ENCODE peak calls at places on chromosomes 1 and 21, in ten cellular contexts. Y, R, G, K, S, H, B, T, L and P are unnamed samples.

GRCh38 chr1:87555366-87555765 is 226.7 kb downstream of the LMO4 start:
- DNase-seq in Y (no peak), R (no peak), G (no peak), K (no peak), S (no peak), H (no peak), B (no peak), T (no peak), L (peak; percentile 28), P (no peak)

GRCh38 chr1:30329802-30330557 is 393.4 kb downstream of the MATN1 start:
- DNase-seq in Y (no peak), R (peak; percentile 59), G (no peak), K (no peak), S (no peak), H (no peak), B (no peak), T (no peak), L (no peak), P (no peak)

GRCh38 chr1:16326833-16327404 is 25.4 kb downstream of the FBXO42 start:
- DNase-seq in Y (no peak), R (no peak), G (no peak), K (no peak), S (no peak), H (no peak), B (no peak), T (no peak), L (peak; percentile 35), P (no peak)

GRCh38 chr1:180274221-180274620 is 44.2 kb downstream of the LHX4 start:
- DNase-seq in Y (no peak), R (no peak), G (no peak), K (no peak), S (no peak), H (no peak), B (no peak), T (no peak), L (no peak), P (no peak)

GRCh38 chr1:225766967-225767413 is 10.6 kb upstream of the SRP9 start:
- DNase-seq in Y (peak; percentile 95), R (peak; percentile 83), G (peak; percentile 97), K (peak; percentile 90), S (peak; percentile 91), H (peak; percentile 90), B (peak; percentile 90), T (peak; percentile 59), L (peak; percentile 60), P (peak; percentile 97)

GRCh38 chr1:85406887-85407593 is 57.9 kb downstream of the DDAH1 start:
- DNase-seq in Y (peak; percentile 96), R (no peak), G (peak; percentile 94), K (peak; percentile 81), S (peak; percentile 95), H (peak; percentile 94), B (peak; percentile 96), T (no peak), L (peak; percentile 76), P (peak; percentile 95)

GRCh38 chr1:72366473-72366872 is 84.1 kb upstream of the NEGR1 start:
- DNase-seq in Y (peak; percentile 61), R (peak; percentile 48), G (peak; percentile 72), K (peak; percentile 36), S (peak; percentile 78), H (peak; percentile 32), B (peak; percentile 66), T (no peak), L (peak; percentile 89), P (peak; percentile 81)

GRCh38 chr1:201119206-201119814 is 7.1 kb upstream of the CACNA1S start:
- DNase-seq in Y (peak; percentile 15), R (no peak), G (peak; percentile 39), K (no peak), S (peak; percentile 56), H (peak; percentile 36), B (peak; percentile 68), T (peak; percentile 17), L (peak; percentile 60), P (peak; percentile 48)

GRCh38 chr21:21412096-21412495 is 413.9 kb downstream of the NCAM2 start:
- DNase-seq in Y (no peak), R (no peak), G (no peak), K (no peak), S (no peak), H (no peak), B (no peak), T (no peak), L (no peak), P (no peak)

GRCh38 chr1:217734973-217735372 is 103.8 kb downstream of the SPATA17 start:
- DNase-seq in Y (no peak), R (no peak), G (peak; percentile 32), K (no peak), S (no peak), H (no peak), B (no peak), T (no peak), L (peak; percentile 64), P (no peak)

GRCh38 chr21:44801468-44802395 is at the start of gene UBE2G2:
- DNase-seq in Y (peak; percentile 75), R (peak; percentile 96), G (peak; percentile 62), K (no peak), S (peak; percentile 77), H (peak; percentile 65), B (peak; percentile 75), T (peak; percentile 76), L (peak; percentile 78), P (peak; percentile 76)

GRCh38 chr21:44802396-44803153 is 955 bp upstream of the UBE2G2 start:
- DNase-seq in Y (no peak), R (no peak), G (no peak), K (no peak), S (peak; percentile 13), H (no peak), B (peak; percentile 34), T (no peak), L (peak; percentile 8), P (no peak)

GRCh38 chr21:44800971-44801467 is 601 bp downstream of the UBE2G2 start:
- DNase-seq in Y (peak; percentile 32), R (no peak), G (peak; percentile 39), K (no peak), S (peak; percentile 49), H (peak; percentile 26), B (peak; percentile 46), T (no peak), L (peak; percentile 60), P (peak; percentile 35)

GRCh38 chr21:44797775-44798174 is 3.8 kb downstream of the UBE2G2 start:
- DNase-seq in Y (no peak), R (no peak), G (no peak), K (no peak), S (no peak), H (no peak), B (no peak), T (no peak), L (no peak), P (no peak)

DNA sequence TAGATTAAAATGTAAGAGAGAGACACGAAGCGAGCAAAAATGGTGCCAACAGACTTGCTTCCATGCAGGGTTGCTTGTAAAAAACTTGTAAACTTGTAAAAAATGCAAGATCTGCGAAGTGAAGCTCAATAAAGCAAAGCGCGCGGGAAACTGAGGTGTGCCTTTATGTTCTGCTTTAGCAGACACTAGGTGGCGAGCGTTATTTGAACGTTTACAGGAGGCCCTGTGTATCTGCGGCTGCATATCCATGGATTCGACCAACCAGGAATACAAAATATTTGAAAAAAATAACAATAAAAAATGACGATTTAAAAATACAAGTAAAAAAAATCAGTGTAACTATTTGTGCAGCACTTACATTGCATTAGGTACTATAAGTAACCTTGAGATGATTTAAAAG is 1.5 kb downstream of the UBE2G2 start:
- DNase-seq in Y (peak; percentile 42), R (no peak), G (peak; percentile 69), K (no peak), S (peak; percentile 72), H (peak; percentile 59), B (peak; percentile 73), T (no peak), L (peak; percentile 74), P (peak; percentile 65)
- H3K4me3 ChIP-seq in Y (no peak overlapping the region), R (no peak overlapping the region), G (peak overlapping the region; percentile 75), K (peak overlapping the region; percentile 93), S (peak overlapping the region; percentile 90), H (no peak overlapping the region), B (no peak overlapping the region), T (peak overlapping the region; percentile 96), L (peak overlapping the region; percentile 89), P (peak overlapping the region; percentile 82)

DNA sequence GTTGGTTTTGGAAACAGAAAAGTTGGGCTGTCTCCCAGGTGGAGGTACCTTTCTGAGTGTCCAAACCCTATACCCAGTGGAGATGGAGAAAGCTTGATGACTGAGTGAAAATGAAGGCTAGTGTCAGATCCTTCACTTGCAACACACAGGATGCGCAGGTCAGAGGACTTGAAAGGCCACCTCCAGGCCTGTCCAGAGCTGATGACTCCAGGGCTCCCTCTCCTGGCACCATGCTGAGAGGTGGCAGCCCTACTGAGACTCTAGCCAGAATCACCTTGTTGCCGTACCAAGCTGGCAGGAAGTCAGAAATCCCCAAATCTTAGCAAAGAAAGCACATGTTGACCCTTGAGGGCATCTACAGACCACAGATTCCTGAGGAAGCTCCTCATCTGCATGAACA is 16.4 kb downstream of the KNCN start:
- DNase-seq in Y (no peak), R (no peak), G (peak; percentile 17), K (no peak), S (peak; percentile 34), H (no peak), B (no peak), T (no peak), L (peak; percentile 55), P (no peak)
- TF ChIP-seq CTCF in Y (peak; percentile 43), R (no peak), G (peak; percentile 41), K (peak; percentile 52), S (peak; percentile 59), H (peak; percentile 35), B (peak; percentile 39), T (no peak), L (peak; percentile 64), P (peak; percentile 50)

DNA sequence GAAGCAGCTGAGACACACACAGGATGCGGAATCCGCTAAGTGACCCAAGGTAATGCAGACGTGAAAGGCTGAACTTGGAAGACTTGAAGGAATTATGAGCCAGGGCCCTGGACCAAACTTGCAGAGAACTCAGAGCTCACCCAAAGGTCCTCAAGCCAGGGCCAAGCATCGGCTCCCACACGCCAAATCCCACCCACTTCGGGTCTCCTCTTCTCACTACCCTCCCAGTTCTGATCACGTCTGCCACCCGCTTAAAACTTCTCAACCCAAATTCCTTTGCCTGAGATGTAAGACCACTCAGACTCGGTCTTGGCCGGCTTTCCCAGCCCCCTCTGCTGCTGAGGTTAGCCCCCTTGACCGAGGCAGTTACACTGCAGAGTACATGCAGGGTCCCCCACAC is 130.1 kb downstream of the PSMG1 start:
- DNase-seq in Y (no peak), R (no peak), G (no peak), K (no peak), S (no peak), H (no peak), B (no peak), T (no peak), L (no peak), P (no peak)
- H3K4me3 ChIP-seq in Y (no peak overlapping the region), R (no peak overlapping the region), G (no peak overlapping the region), K (no peak overlapping the region), S (no peak overlapping the region), H (no peak overlapping the region), B (no peak overlapping the region), T (no peak overlapping the region), L (no peak overlapping the region), P (no peak overlapping the region)

DNA sequence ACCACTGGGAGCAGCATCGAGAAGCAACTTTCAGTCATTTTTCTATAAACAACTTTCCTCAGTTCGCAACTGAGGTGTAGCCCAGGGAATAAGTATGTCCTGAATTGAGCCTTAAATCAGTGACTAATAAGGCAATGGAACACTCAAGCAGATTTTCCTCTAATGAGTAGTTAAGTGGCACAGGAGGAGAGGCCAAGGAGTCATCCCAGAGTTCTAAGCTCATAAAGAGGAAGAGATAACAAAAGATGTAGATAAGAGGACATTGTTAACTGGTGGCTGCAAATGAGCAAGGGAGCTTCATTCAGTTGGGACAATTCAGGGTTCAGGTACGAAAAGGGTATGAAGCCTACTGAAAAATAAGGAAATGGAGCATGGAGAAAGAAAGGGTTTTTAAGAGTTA is 64.5 kb downstream of the LRRC40 start:
- DNase-seq in Y (no peak), R (no peak), G (peak; percentile 33), K (no peak), S (peak; percentile 20), H (peak; percentile 25), B (peak; percentile 9), T (no peak), L (peak; percentile 9), P (peak; percentile 6)
- TF ChIP-seq CTCF in Y (no peak), R (no peak), G (no peak), K (no peak), S (no peak), H (no peak), B (no peak), T (no peak), L (no peak), P (peak; percentile 4)